ENCODE peak calls at places on chromosomes 1 and 21, in four cellular contexts. L is fibroblast of lung, V is IMR-90, H is GM23248. M is an unnamed sample.

GRCh38 chr1:183804916-183805734 is at the start of gene RGL1:
- DNase-seq in V (peak; percentile 75), L (peak; percentile 76), H (peak; percentile 90), M (peak; percentile 80)

GRCh38 chr1:100624886-100625430 is 87.0 kb downstream of the GPR88 start:
- DNase-seq in L (peak; percentile 85), V (peak; percentile 31), H (peak; percentile 36), M (no peak)

GRCh38 chr1:151458936-151459330 is 361 bp downstream of the POGZ start:
- DNase-seq in H (peak; percentile 83), V (peak; percentile 63), L (peak; percentile 74), M (peak; percentile 92)

GRCh38 chr1:30722175-30722537 is 1.2 kb downstream of the MATN1 start:
- DNase-seq in V (no peak), H (no peak), L (no peak), M (no peak)

GRCh38 chr1:91015794-91016550 is 5.9 kb downstream of the ZNF644 start:
- DNase-seq in V (peak; percentile 42), H (peak; percentile 24), L (peak; percentile 40), M (no peak)

GRCh38 chr1:167913895-167914502 is at the start of gene ADCY10:
- DNase-seq in V (no peak), H (no peak), L (no peak), M (no peak)

GRCh38 chr1:233543338-233544255 is 70.3 kb upstream of the KCNK1 start:
- DNase-seq in H (peak; percentile 99), L (peak; percentile 99), V (peak; percentile 33), M (peak; percentile 94)

GRCh38 chr1:245876586-245876985 is 630.5 kb downstream of the SMYD3 start:
- DNase-seq in V (peak; percentile 69), L (peak; percentile 82), H (no peak), M (no peak)

GRCh38 chr1:30697571-30697970 is 25.8 kb downstream of the MATN1 start:
- DNase-seq in H (no peak), V (no peak), L (no peak), M (peak; percentile 78)

GRCh38 chr1:229117664-229118300 is 153.1 kb upstream of the RAB4A start:
- DNase-seq in H (peak; percentile 64), V (peak; percentile 49), L (peak; percentile 23), M (no peak)

GRCh38 chr1:225735252-225736149 is 42.1 kb upstream of the SRP9 start:
- DNase-seq in V (peak; percentile 98), L (peak; percentile 98), H (peak; percentile 99), M (peak; percentile 93)

GRCh38 chr1:116164056-116164889 is 53.1 kb downstream of the MAB21L3 start:
- DNase-seq in V (no peak), H (peak; percentile 27), L (no peak), M (no peak)

GRCh38 chr1:87794788-87795614 is 466.3 kb downstream of the LMO4 start:
- DNase-seq in V (peak; percentile 87), H (peak; percentile 73), L (peak; percentile 87), M (peak; percentile 53)

GRCh38 chr21:41873426-41873825 is 5.7 kb downstream of the PRDM15 start:
- DNase-seq in L (no peak), V (no peak), H (no peak), M (no peak)

GRCh38 chr1:3049164-3049563 is 19.8 kb upstream of the PRDM16 start:
- DNase-seq in V (no peak), H (no peak), L (no peak), M (peak; percentile 17)

GRCh38 chr1:226201029-226201593 is 14.6 kb upstream of the ACBD3 start:
- DNase-seq in L (no peak), H (peak; percentile 28), V (peak; percentile 9), M (no peak)

GRCh38 chr1:234134878-234135277 is 230.4 kb downstream of the SLC35F3 start:
- DNase-seq in V (no peak), L (no peak), H (no peak), M (no peak)

GRCh38 chr1:178238722-178239510 is 145.0 kb downstream of the RASAL2 start:
- DNase-seq in V (peak; percentile 98), L (peak; percentile 100), H (peak; percentile 96), M (peak; percentile 74)

GRCh38 chr21:19433623-19434022 is 1030.0 kb upstream of the TMPRSS15 start:
- DNase-seq in H (no peak), L (no peak), V (no peak), M (no peak)

GRCh38 chr1:204828352-204828850 is 42.3 kb upstream of the NFASC start:
- DNase-seq in H (peak; percentile 96), L (peak; percentile 67), V (no peak), M (peak; percentile 98)

GRCh38 chr21:27021801-27022200 is 54.9 kb upstream of the ADAMTS5 start:
- DNase-seq in H (no peak), V (no peak), L (no peak), M (no peak)

GRCh38 chr1:24474193-24474592 is 28.4 kb upstream of the RCAN3 start:
- DNase-seq in V (no peak), L (no peak), H (no peak), M (no peak)

GRCh38 chr21:38420140-38420539 is 78.1 kb downstream of the ERG start:
- DNase-seq in L (no peak), H (no peak), V (no peak), M (no peak)

GRCh38 chr1:12518956-12519707 is 98.9 kb downstream of the DHRS3 start:
- DNase-seq in H (peak; percentile 84), V (peak; percentile 63), L (peak; percentile 53), M (peak; percentile 94)

GRCh38 chr21:46218906-46219590 is 9.5 kb downstream of the LSS start:
- DNase-seq in V (no peak), L (no peak), H (no peak), M (peak; percentile 46)

GRCh38 chr1:7300893-7301292 is 470.2 kb upstream of the VAMP3 start:
- DNase-seq in V (peak; percentile 98), H (peak; percentile 95), L (peak; percentile 97), M (peak; percentile 93)

GRCh38 chr1:7408771-7409150 is 362.3 kb upstream of the VAMP3 start:
- DNase-seq in V (no peak), L (no peak), H (no peak), M (no peak)

GRCh38 chr1:221783936-221784335 is 42.0 kb upstream of the DUSP10 start:
- DNase-seq in H (no peak), V (no peak), L (no peak), M (no peak)

GRCh38 chr1:226823643-226824042 is 46.8 kb upstream of the PSEN2 start:
- DNase-seq in H (no peak), V (no peak), L (no peak), M (no peak)

GRCh38 chr1:182784556-182785171 is 4.9 kb upstream of the NPL start:
- DNase-seq in H (peak; percentile 77), V (peak; percentile 50), L (peak; percentile 37), M (no peak)

GRCh38 chr1:8427986-8428385 is 110.1 kb downstream of the SLC45A1 start:
- DNase-seq in V (no peak), H (no peak), L (no peak), M (no peak)

GRCh38 chr1:117653732-117654484 is 48.1 kb downstream of the TENT5C start:
- DNase-seq in V (no peak), L (no peak), H (no peak), M (no peak)

DNA sequence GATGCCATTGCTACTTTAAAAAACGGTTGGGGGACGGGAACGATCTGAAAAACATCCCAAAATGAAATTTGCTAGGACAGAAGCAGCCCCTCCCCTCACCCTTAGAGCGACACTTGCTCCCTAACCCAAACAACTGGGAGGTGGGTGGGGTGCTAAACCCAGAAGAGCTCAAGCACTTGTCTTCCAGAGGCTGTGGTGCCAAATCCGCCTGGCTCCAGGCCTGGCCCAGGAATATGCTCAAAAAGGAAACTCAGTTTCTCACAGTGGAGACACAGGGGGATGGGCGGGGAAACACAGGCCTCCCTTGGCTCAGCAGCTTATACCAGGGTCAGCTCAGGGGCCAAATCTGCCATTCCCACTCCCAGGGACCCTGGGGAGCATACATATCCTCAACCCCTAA is 658 bp upstream of the PBXIP1 start:
- DNase-seq in V (no peak), H (peak; percentile 34), L (no peak), M (peak; percentile 49)
- H3K4me1 ChIP-seq in V (peaks cover 15% of the 10 kb centered on the region), H (peaks cover 28% of the 10 kb centered on the region), L (peaks cover 16% of the 10 kb centered on the region), M (peaks cover 33% of the 10 kb centered on the region)

DNA sequence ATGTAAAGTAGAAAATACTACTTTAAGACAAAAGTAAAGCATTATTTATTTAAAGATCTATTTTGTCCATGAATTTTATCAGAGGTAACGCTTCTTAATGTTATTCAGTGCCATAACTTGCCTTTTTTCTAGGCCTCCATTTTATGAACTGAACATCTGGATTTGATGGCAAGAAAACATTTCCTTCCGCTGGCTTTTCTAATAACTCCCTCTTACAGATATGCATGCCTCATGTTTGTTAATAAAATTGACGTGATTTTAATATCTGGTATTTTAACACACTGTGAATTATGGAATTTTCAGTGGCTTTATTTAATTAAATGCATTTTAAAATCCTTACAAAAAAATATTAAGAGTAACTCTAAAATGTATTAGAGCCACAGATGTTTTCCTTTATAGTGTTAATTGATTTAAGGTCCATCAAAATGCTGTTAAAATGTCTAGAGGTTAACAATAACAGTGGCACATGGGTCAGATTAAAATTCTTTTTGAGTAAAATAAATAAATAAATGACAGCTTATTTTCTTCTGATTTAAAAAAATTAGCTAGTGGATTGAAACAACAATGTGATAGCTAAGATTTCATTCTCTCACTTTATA is 15.1 kb downstream of the PTPRC start:
- DNase-seq in H (no peak), V (no peak), L (no peak), M (no peak)
- H3K4me2 ChIP-seq in H (no peak overlapping the region), V (no peak overlapping the region), L (no peak overlapping the region), M (no peak overlapping the region)

GRCh38 chr1:31800677-31800967 is 15.2 kb downstream of the SPOCD1 start:
- DNase-seq in L (no peak), V (no peak), H (no peak), M (no peak)

GRCh38 chr1:31801450-31801849 is 14.4 kb downstream of the SPOCD1 start:
- DNase-seq in V (no peak), H (no peak), L (no peak), M (peak; percentile 62)

GRCh38 chr1:31803610-31804009 is 12.2 kb downstream of the SPOCD1 start:
- DNase-seq in V (no peak), L (no peak), H (no peak), M (no peak)

GRCh38 chr1:31804098-31804497 is 11.7 kb downstream of the SPOCD1 start:
- DNase-seq in L (no peak), V (no peak), H (no peak), M (peak; percentile 44)

DNA sequence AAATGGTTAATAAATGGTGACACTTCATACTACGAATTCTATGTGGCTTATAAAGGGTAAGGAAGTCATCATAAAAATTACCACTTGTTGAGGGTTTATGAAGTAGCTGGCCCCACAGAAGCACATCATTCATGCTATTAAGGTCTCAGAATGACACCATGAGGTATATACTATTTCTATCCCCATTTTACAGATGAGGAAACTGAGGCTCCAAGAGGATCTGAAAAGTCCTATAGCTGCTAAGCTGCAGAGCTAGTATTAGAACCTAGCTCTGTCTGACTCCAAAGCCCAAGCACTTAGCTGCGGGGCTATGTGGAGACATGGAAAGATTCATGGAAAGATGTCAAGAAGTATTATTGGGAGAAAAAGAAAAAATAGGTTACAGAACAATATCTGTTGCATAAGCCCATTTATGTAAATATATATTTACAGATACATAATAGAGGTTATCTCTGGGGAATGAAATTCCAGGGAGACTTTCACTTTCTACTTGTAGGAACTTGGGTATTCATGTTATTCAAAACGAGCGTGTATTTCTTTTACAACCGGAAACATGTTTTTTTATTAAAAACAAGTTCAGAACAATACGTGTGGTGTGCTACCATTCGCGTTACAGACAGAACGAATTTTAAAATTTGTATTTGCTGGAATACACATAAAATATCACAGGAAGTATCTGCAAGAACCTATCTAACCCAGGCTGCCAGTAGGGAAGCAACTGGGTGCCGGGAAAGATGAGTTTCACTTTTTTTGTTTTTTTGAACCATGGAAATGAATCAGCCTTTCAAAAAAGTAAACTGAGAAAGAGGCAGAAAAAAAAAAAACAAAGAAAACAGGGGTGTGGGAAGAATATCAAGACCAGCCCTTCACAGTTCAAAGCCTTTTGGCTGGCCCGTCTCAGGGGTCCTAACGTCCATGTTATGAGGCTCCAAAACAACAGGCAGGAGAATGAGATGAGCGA is 13.4 kb downstream of the SPOCD1 start:
- DNase-seq in V (no peak), L (no peak), H (peak; percentile 45), M (peak; percentile 89)
- H3K27ac ChIP-seq in V (peak overlapping the region; percentile 34), L (peak overlapping the region; percentile 39), H (peak overlapping the region; percentile 28), M (peak overlapping the region; percentile 65)

GRCh38 chr1:109391626-109392025 is 6.1 kb downstream of the SORT1 start:
- DNase-seq in L (no peak), H (no peak), V (no peak), M (no peak)
- H3K4me1 ChIP-seq in L (peaks cover 28% of the 10 kb centered on the region), H (peaks cover 39% of the 10 kb centered on the region), V (peaks cover 24% of the 10 kb centered on the region), M (peaks cover 73% of the 10 kb centered on the region)

M was measured in osteoblast.